ENCODE peak calls at places on chromosomes 6 and 20, in four cellular contexts. S is HCT116, D is HepG2, L is neural progenitor cell. B is an unnamed sample.

GRCh38 chr6:31586596-31586995 is 519 bp downstream of the LST1 start:
- DNase-seq in S (no peak), D (no peak), L (no peak), B (no peak)

GRCh38 chr6:109669811-109670210 is 21.2 kb downstream of the AK9 start:
- DNase-seq in D (no peak), S (no peak), L (no peak), B (no peak)

GRCh38 chr6:53115741-53116140 is 32.9 kb downstream of the GCM1 start:
- DNase-seq in D (no peak), S (no peak), L (no peak), B (no peak)

GRCh38 chr6:124298682-124299081 is 495.0 kb downstream of the NKAIN2 start:
- DNase-seq in D (no peak), S (no peak), L (peak; percentile 5), B (no peak)

GRCh38 chr6:56573142-56573541 is 69.5 kb downstream of the DST start:
- DNase-seq in L (peak; percentile 62), D (no peak), S (no peak), B (no peak)

GRCh38 chr6:168232046-168232445 is 87.5 kb downstream of the DACT2 start:
- DNase-seq in L (no peak), S (no peak), D (peak; percentile 39), B (no peak)

GRCh38 chr6:123829302-123829953 is 25.8 kb downstream of the NKAIN2 start:
- DNase-seq in D (no peak), L (no peak), S (no peak), B (no peak)

GRCh38 chr20:62142252-62143117 is 709 bp downstream of the PSMA7 start:
- DNase-seq in D (no peak), L (peak; percentile 61), S (no peak), B (peak; percentile 56)

GRCh38 chr20:16178671-16179070 is 394.6 kb downstream of the KIF16B start:
- DNase-seq in L (peak; percentile 26), S (no peak), D (no peak), B (no peak)

GRCh38 chr6:153117986-153118886 is 12.8 kb downstream of the RGS17 start:
- DNase-seq in L (no peak), D (no peak), S (peak; percentile 21), B (peak; percentile 23)

GRCh38 chr6:34839696-34840352 is 47.9 kb downstream of the BLTP3A start:
- DNase-seq in D (no peak), L (no peak), S (no peak), B (no peak)

GRCh38 chr20:63863798-63864544 is 1.1 kb upstream of the TPD52L2 start:
- DNase-seq in D (peak; percentile 90), S (peak; percentile 60), L (peak; percentile 91), B (peak; percentile 89)

DNA sequence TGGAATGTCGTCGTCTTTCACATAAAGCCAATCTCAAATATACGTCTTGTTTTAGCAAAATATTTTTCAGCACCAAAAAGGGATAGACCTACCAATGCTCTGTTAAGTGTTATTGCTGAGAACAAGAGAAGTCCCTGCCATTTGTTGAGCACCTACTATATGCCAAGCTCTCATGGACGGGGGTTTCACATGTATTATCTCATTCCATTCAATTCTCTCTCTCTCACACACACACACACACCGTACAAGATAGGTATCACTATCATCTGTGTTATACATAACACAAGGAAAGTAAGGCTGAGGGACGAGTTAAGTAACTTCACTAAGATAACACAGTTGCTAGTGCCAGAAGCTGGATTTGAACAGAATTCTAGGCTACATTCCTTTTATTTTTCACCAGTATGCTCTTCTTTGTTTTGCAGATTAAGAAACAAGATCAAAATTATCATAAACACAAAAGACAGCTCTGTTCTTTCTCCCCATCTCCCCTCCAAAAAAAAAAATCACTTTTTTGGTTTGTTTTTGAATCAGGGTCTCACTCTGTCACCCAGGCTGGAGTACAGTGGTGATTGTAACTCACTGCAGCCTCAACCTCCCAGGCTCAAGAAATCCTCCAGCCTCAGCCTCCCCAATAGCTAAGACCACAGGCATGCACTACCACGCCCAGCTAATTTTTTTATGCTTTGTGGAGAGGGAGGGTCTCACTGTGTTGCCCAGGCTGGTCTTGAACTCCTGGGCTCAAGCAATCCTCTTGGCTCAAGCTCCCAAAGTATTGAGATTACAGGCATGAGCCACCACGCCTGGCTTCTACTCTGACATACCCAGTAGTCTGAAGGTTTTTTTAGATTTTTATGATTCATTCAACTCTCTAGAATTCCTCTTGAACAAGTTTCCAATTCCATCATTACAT is 1.0 kb upstream of the ARHGAP18 start:
- DNase-seq in L (no peak), S (no peak), D (no peak), B (no peak)
- H3K9ac ChIP-seq in L (no peak overlapping the region), S (peak overlapping the region; percentile 76), D (peak overlapping the region; percentile 25), B (peak overlapping the region; percentile 85)

GRCh38 chr6:49912193-49912592 is 45.9 kb upstream of the CRISP1 start:
- DNase-seq in S (no peak), L (no peak), D (no peak), B (no peak)

GRCh38 chr6:49909508-49910047 is 43.2 kb upstream of the CRISP1 start:
- DNase-seq in S (no peak), L (no peak), D (no peak), B (no peak)

GRCh38 chr6:49913656-49914055 is 47.3 kb upstream of the CRISP1 start:
- DNase-seq in S (no peak), D (no peak), L (no peak), B (no peak)

GRCh38 chr6:49915035-49915434 is 48.7 kb upstream of the CRISP1 start:
- DNase-seq in D (no peak), L (peak; percentile 33), S (no peak), B (no peak)

DNA sequence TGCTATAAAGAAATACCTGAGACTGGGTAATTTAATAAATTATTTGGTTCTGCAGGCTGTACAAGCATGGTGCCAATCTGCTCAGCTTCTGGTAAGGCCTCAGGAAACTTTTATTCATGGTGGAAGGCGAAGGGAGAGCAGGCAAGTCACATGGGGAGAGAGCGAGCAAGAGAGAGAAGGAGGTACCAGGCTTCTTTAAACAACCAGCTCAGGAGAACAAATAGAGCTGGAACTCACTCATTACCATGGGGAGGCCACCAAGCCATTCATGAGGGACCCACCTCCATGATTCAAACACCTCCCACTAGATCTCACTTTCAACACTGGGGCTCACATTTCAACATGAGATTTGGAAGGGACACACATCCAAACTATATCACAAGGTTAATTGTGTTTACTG is 44.9 kb upstream of the CRISP1 start:
- DNase-seq in L (no peak), S (no peak), D (no peak), B (no peak)
- H3K4me1 ChIP-seq in L (peaks cover 34% of the 10 kb centered on the region), S (no peaks in the 10 kb centered on the region), D (no peaks in the 10 kb centered on the region), B (no peaks in the 10 kb centered on the region)

GRCh38 chr6:87730310-87730709 is 28.3 kb upstream of the AKIRIN2 start:
- DNase-seq in L (no peak), S (no peak), D (peak; percentile 55), B (peak; percentile 46)

GRCh38 chr6:87736809-87737540 is 34.9 kb upstream of the AKIRIN2 start:
- DNase-seq in L (no peak), D (no peak), S (no peak), B (no peak)

GRCh38 chr6:87731080-87731479 is 29.0 kb upstream of the AKIRIN2 start:
- DNase-seq in D (no peak), L (no peak), S (no peak), B (no peak)

GRCh38 chr6:87728706-87729105 is 26.7 kb upstream of the AKIRIN2 start:
- DNase-seq in L (no peak), S (no peak), D (no peak), B (no peak)

GRCh38 chr6:87731818-87732661 is 30.0 kb upstream of the AKIRIN2 start:
- DNase-seq in S (peak; percentile 76), D (peak; percentile 86), L (no peak), B (peak; percentile 97)
- H3K4me3 ChIP-seq in S (no peak overlapping the region), D (no peak overlapping the region), L (no peak overlapping the region), B (peak overlapping the region; percentile 25)

DNA sequence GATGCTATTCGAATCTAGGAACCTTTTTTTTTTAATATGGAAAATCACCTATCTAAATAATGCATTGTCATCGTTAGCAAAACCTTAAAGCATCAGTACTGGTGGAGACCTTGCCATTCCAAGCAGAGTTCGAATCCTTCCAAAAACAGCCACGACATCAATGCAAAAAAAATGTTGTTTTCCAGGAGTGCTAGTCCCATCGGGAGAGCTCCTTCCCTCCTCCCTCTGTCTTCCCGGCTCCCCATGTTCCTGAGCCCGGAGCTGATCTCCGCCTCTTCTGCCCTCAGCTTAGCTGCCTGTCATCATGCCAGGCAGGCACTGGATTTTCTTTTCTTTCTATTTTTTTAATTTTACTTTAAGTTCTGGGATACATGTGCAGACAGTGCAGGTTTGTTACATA is 153.6 kb upstream of the QKI start:
- DNase-seq in S (no peak), D (no peak), L (peak; percentile 31), B (no peak)
- H3K9ac ChIP-seq in S (no peak overlapping the region), D (no peak overlapping the region), L (no peak overlapping the region), B (peak overlapping the region; percentile 2)

GRCh38 chr20:10580700-10581099 is 93.1 kb downstream of the JAG1 start:
- DNase-seq in L (no peak), S (no peak), D (no peak), B (no peak)
- H3K4me1 ChIP-seq in L (peaks cover 22% of the 10 kb centered on the region), S (peaks cover 44% of the 10 kb centered on the region), D (peaks cover 24% of the 10 kb centered on the region), B (peaks cover 31% of the 10 kb centered on the region)

B was measured in adipocyte.